ENCODE peak calls at places on chromosomes 7 and 10, in four cellular contexts. G is AG10803, S is cardiac fibroblast, A is colonic mucosa. V is an unnamed sample.

GRCh38 chr7:116271980-116272886 is 61.9 kb downstream of the TES start:
- DNase-seq in G (peak; percentile 95), S (peak; percentile 97), A (peak; percentile 32), V (no peak)

GRCh38 chr10:52772623-52773022 is at the start of gene MBL2:
- DNase-seq in G (no peak), S (no peak), A (no peak), V (no peak)

GRCh38 chr10:103397191-103397825 is 882 bp downstream of the PDCD11 start:
- DNase-seq in G (peak; percentile 7), S (peak; percentile 8), A (no peak), V (no peak)

GRCh38 chr7:36001546-36001945 is 151.5 kb upstream of the EEPD1 start:
- DNase-seq in G (no peak), S (no peak), A (no peak), V (no peak)

GRCh38 chr7:126700807-126701604 is 551.7 kb downstream of the GRM8 start:
- DNase-seq in G (peak; percentile 90), S (peak; percentile 96), A (no peak), V (peak; percentile 53)

GRCh38 chr7:2707481-2707880 is 19.5 kb downstream of the AMZ1 start:
- DNase-seq in G (no peak), S (no peak), A (no peak), V (no peak)

GRCh38 chr10:22693371-22693784 is 21.0 kb downstream of the PIP4K2A start:
- DNase-seq in G (peak; percentile 73), S (peak; percentile 69), A (no peak), V (no peak)

GRCh38 chr10:89985446-89985845 is 284.1 kb downstream of the KIF20B start:
- DNase-seq in G (no peak), S (no peak), A (no peak), V (no peak)

GRCh38 chr7:128841961-128842673 is 11.9 kb downstream of the FLNC start:
- DNase-seq in G (peak; percentile 34), S (peak; percentile 42), A (peak; percentile 53), V (peak; percentile 62)

GRCh38 chr7:155860840-155861479 is 48.7 kb upstream of the SHH start:
- DNase-seq in G (no peak), S (peak; percentile 49), A (peak; percentile 39), V (no peak)

GRCh38 chr7:120226188-120226587 is 46.8 kb upstream of the KCND2 start:
- DNase-seq in G (no peak), S (no peak), A (no peak), V (no peak)

GRCh38 chr10:65796472-65796871 is 1129.4 kb upstream of the LRRTM3 start:
- DNase-seq in G (no peak), S (no peak), A (no peak), V (no peak)

GRCh38 chr7:151875862-151876111 is 1.1 kb downstream of the PRKAG2 start:
- DNase-seq in G (peak; percentile 6), S (no peak), A (no peak), V (no peak)

GRCh38 chr7:25843467-25843866 is 308.5 kb upstream of the NFE2L3 start:
- DNase-seq in G (no peak), S (no peak), A (no peak), V (no peak)

GRCh38 chr7:34165927-34166550 is 260.7 kb downstream of the BMPER start:
- DNase-seq in G (peak; percentile 62), S (peak; percentile 70), A (no peak), V (no peak)

GRCh38 chr7:115707684-115708341 is 322.8 kb downstream of the TFEC start:
- DNase-seq in G (no peak), S (no peak), A (no peak), V (no peak)

GRCh38 chr10:13528875-13529713 is at the start of gene BEND7:
- DNase-seq in G (peak; percentile 12), S (no peak), A (peak; percentile 23), V (peak; percentile 38)

GRCh38 chr7:104841798-104842197 is 172.2 kb upstream of the KMT2E start:
- DNase-seq in G (no peak), S (no peak), A (no peak), V (no peak)

GRCh38 chr7:64882341-64883112 is 20.5 kb upstream of the ZNF273 start:
- DNase-seq in G (peak; percentile 24), S (peak; percentile 48), A (peak; percentile 59), V (peak; percentile 74)

GRCh38 chr7:128259131-128260056 is 18.3 kb downstream of the LEP start:
- DNase-seq in G (peak; percentile 30), S (peak; percentile 15), A (peak; percentile 87), V (no peak)

GRCh38 chr10:69467928-69468770 is 16.9 kb downstream of the TSPAN15 start:
- DNase-seq in G (no peak), S (no peak), A (no peak), V (no peak)

GRCh38 chr7:751826-752225 is 24.7 kb upstream of the PRKAR1B start:
- DNase-seq in G (no peak), S (no peak), A (no peak), V (no peak)

DNA sequence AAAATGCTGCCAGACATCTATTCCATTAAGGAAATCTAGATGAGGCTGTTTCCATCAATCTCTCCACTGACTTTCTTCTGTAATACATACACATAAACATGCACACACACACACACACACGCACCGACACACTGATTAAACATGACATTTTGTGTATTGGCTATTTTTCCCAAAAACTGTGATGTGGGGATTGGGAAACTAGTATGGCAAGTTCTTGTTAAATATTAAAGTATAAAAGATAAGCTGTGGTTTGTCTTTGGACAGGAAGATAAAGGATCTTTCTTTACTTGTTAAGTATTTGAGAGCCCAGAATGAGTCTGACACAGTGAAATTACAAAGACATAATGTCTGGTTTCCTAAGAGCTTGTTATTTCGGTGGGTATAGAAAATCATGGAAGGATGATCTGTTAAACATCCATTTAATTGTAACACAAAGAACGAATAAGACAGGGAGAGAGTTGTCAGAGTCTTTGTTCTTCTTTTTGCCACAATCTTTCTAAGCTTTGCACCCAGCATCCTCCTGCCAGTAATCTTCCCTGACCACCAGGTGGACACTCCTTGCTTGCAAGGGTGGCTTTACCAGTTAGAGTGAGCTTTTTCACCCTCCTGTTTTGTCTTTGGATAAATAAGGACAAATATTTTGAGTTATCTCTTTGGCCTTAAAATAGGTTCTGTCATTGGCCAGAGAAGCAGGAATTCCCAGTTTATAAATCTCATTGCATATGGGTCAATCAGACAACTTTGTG is 177.2 kb upstream of the TMEM72 start:
- DNase-seq in G (no peak), S (no peak), A (no peak), V (no peak)
- TF ChIP-seq CTCF in G (peak; percentile 14), S (peak; percentile 39), A (no peak), V (peak; percentile 12)

DNA sequence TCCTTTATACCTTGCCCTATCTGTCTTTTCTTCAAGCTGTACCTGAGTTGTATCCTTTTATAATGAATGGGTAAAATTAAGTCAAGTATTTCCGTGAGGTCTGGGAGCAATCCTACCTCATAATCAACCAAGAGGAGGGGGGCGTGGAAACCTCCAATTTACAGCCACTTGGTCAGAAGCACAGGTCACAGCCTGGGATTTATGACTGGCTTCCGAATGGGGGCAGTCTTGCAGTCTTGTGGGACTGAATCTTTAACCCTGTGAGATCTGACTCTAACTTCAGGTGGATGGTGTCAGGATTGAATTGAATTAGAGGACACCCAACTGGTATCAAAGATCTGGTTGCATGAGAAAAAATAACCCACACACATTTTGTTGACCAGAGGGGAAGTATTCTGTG is 23.5 kb upstream of the KCNMA1 start:
- DNase-seq in G (no peak), S (no peak), A (no peak), V (no peak)
- TF ChIP-seq CTCF in G (no peak), S (no peak), A (no peak), V (no peak)

GRCh38 chr7:57425969-57426628 is 23.9 kb upstream of the ZNF716 start:
- DNase-seq in G (no peak), S (no peak), A (no peak), V (no peak)
- TF ChIP-seq CTCF in G (no peak), S (no peak), A (peak; percentile 18), V (peak; percentile 70)

GRCh38 chr10:131943021-131943814 is 38.5 kb downstream of the BNIP3 start:
- DNase-seq in G (no peak), S (peak; percentile 31), A (no peak), V (peak; percentile 72)
- TF ChIP-seq CTCF in G (peak; percentile 13), S (peak; percentile 46), A (peak; percentile 14), V (peak; percentile 43)

DNA sequence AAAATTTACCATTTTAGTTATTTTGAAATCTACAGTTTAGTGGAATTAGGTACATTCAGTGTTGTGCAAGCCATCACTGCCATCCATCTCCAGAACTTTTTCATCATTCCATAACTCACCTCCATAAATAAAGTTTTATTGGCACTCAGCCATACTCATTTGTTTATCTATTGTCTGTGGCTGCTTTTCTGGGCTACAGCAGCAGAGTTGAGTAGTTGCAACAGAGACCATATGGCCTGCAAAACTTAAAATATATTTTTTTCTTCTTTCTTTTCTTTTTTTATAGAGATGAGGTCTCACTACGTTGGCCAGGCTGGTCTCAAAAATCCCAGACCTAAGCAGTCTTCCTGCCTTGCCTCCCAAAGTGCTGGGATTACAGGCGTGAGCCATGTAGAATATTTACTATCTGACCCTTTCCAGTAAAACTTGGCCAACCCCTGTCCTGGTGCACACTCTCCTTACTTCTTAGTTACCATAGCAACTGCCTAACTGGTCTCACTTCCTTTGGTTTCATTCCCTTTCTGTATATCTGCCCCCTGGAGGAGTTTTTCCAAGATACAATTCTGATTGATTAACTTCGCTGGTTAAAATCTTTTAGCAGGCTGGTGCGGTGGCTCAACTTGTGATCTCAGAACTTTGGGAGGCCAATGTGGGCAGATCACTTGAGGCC is 133.2 kb downstream of the CUX1 start:
- DNase-seq in G (peak; percentile 68), S (peak; percentile 78), A (no peak), V (no peak)
- TF ChIP-seq CTCF in G (peak; percentile 38), S (peak; percentile 38), A (no peak), V (peak; percentile 11)